ENCODE peak calls at places on chromosomes 3 and 15, in eight cellular contexts. T is stimulated activated CD8-positive, alpha-beta memory T cell treated with anti-CD3 and anti-CD28 coated beads, Interleukin-15, amount 100 ng/mL, for 48 hours; I is neuronal stem cell; E is OCI-LY7; Z is AG20443; O is adrenal gland; P is heart right ventricle; K is Panc1. M is an unnamed sample.
A peak's percentile ranks its signal among the peaks of the same experiment; 100 is the strongest.

GRCh38 chr3:48243886-48244285 is 3.0 kb downstream of the ZNF589 start:
- DNase-seq in Z (no peak), P (no peak), I (no peak), T (no peak), E (no peak), K (no peak), O (peak; percentile 7), M (no peak)

GRCh38 chr15:67998599-67999122 is 55.5 kb upstream of the PIAS1 start:
- DNase-seq in E (no peak), T (no peak), K (no peak), I (no peak), P (peak; percentile 17), Z (peak; percentile 38), O (peak; percentile 32), M (peak; percentile 46)

GRCh38 chr3:133895208-133896001 is at the start of gene RAB6B:
- DNase-seq in T (no peak), K (no peak), I (peak; percentile 61), O (no peak), E (no peak), Z (peak; percentile 94), P (peak; percentile 64), M (peak; percentile 32)

GRCh38 chr3:160157321-160157720 is 67.9 kb upstream of the C3orf80 start:
- DNase-seq in I (no peak), E (no peak), T (no peak), O (no peak), P (no peak), K (no peak), Z (no peak), M (no peak)

GRCh38 chr3:161489390-161489789 is 7.2 kb upstream of the OTOL1 start:
- DNase-seq in I (no peak), T (no peak), O (no peak), K (no peak), Z (no peak), P (no peak), E (peak; percentile 31), M (no peak)

GRCh38 chr15:48717458-48717857 is 71.9 kb upstream of the FBN1 start:
- DNase-seq in E (no peak), T (no peak), I (no peak), Z (peak; percentile 19), O (no peak), K (no peak), P (no peak), M (peak; percentile 63)

GRCh38 chr15:74545776-74546656 is 5.0 kb downstream of the ARID3B start:
- DNase-seq in P (peak; percentile 97), K (no peak), T (peak; percentile 97), I (no peak), O (peak; percentile 100), Z (peak; percentile 99), E (peak; percentile 89), M (peak; percentile 99)

GRCh38 chr15:36108539-36108938 is 470.9 kb upstream of the CDIN1 start:
- DNase-seq in T (no peak), Z (no peak), O (no peak), E (no peak), K (no peak), I (no peak), P (no peak), M (no peak)

GRCh38 chr3:4680227-4680691 is 187.1 kb downstream of the ITPR1 start:
- DNase-seq in K (no peak), O (no peak), P (no peak), E (no peak), I (no peak), T (no peak), Z (no peak), M (peak; percentile 9)

GRCh38 chr3:47250309-47251060 is 32.1 kb downstream of the KIF9 start:
- DNase-seq in Z (peak; percentile 70), I (peak; percentile 14), E (peak; percentile 54), K (no peak), P (peak; percentile 34), T (no peak), O (peak; percentile 54), M (peak; percentile 33)

GRCh38 chr3:56691165-56692000 is 8.3 kb upstream of the TASOR start:
- DNase-seq in P (no peak), O (no peak), K (no peak), E (no peak), Z (no peak), T (no peak), I (no peak), M (peak; percentile 35)

GRCh38 chr3:156217674-156218352 is 97.4 kb downstream of the KCNAB1 start:
- DNase-seq in T (no peak), I (no peak), P (no peak), O (no peak), E (no peak), Z (no peak), K (no peak), M (peak; percentile 63)

GRCh38 chr15:70328137-70329115 is 230.7 kb upstream of the TLE3 start:
- DNase-seq in O (no peak), K (no peak), Z (peak; percentile 89), P (peak; percentile 40), T (no peak), E (no peak), I (no peak), M (peak; percentile 98)

GRCh38 chr15:60520825-60521368 is 42.0 kb upstream of the ICE2 start:
- DNase-seq in Z (peak; percentile 49), E (peak; percentile 73), O (peak; percentile 48), T (peak; percentile 61), P (peak; percentile 55), I (peak; percentile 68), K (peak; percentile 72), M (peak; percentile 59)

GRCh38 chr3:159840900-159841299 is 147.7 kb upstream of the IL12A start:
- DNase-seq in O (no peak), T (no peak), I (no peak), E (no peak), Z (no peak), P (no peak), K (no peak), M (peak; percentile 26)

GRCh38 chr15:95559875-95560394 is 770.6 kb upstream of the NR2F2 start:
- DNase-seq in T (no peak), Z (peak; percentile 79), O (peak; percentile 62), P (no peak), K (no peak), E (no peak), I (no peak), M (peak; percentile 91)

GRCh38 chr3:141360888-141361598 is 7.3 kb upstream of the ZBTB38 start:
- DNase-seq in E (peak; percentile 71), K (peak; percentile 65), O (peak; percentile 31), I (peak; percentile 35), Z (peak; percentile 75), T (no peak), P (no peak), M (peak; percentile 85)

GRCh38 chr3:34382859-34383258 is 584.4 kb downstream of the PDCD6IP start:
- DNase-seq in T (no peak), P (no peak), K (no peak), I (no peak), Z (no peak), O (no peak), E (no peak), M (no peak)

GRCh38 chr3:177089901-177090300 is 107.4 kb downstream of the TBL1XR1 start:
- DNase-seq in E (no peak), O (no peak), T (no peak), K (no peak), Z (no peak), P (no peak), I (no peak), M (no peak)